ENCODE peak calls at places on chromosomes 7 and 10, in six cellular contexts. One of them, this sample, is unnamed.

GRCh38 chr7:69633122-69633892 is 35.0 kb downstream of the AUTS2 start:
- DNase-seq in tibial nerve: no peak
- DNase-seq in skeletal muscle cell: peak
- DNase-seq in neural progenitor cell: no peak
- DNase-seq in ovary: no peak
- DNase-seq in HepG2: no peak
- DNase-seq in this sample: no peak

GRCh38 chr7:157685430-157686284 is 348.9 kb downstream of the DNAJB6 start:
- DNase-seq in tibial nerve: peak
- DNase-seq in skeletal muscle cell: no peak
- DNase-seq in neural progenitor cell: peak
- DNase-seq in ovary: no peak
- DNase-seq in HepG2: no peak
- DNase-seq in this sample: peak

GRCh38 chr7:50092579-50093411 is at the start of gene ZPBP:
- DNase-seq in tibial nerve: no peak
- DNase-seq in skeletal muscle cell: no peak
- DNase-seq in neural progenitor cell: peak
- DNase-seq in ovary: no peak
- DNase-seq in HepG2: peak
- DNase-seq in this sample: no peak

GRCh38 chr10:79104264-79104954 is 35.6 kb downstream of the ZMIZ1 start:
- DNase-seq in tibial nerve: peak
- DNase-seq in skeletal muscle cell: no peak
- DNase-seq in neural progenitor cell: no peak
- DNase-seq in ovary: peak
- DNase-seq in HepG2: no peak
- DNase-seq in this sample: no peak

GRCh38 chr7:43700059-43700501 is 29.2 kb downstream of the COA1 start:
- DNase-seq in tibial nerve: no peak
- DNase-seq in skeletal muscle cell: peak
- DNase-seq in neural progenitor cell: peak
- DNase-seq in ovary: no peak
- DNase-seq in HepG2: peak
- DNase-seq in this sample: no peak

GRCh38 chr7:39252916-39253315 is 275.2 kb downstream of the POU6F2 start:
- DNase-seq in tibial nerve: no peak
- DNase-seq in skeletal muscle cell: no peak
- DNase-seq in neural progenitor cell: peak
- DNase-seq in ovary: no peak
- DNase-seq in HepG2: no peak
- DNase-seq in this sample: no peak

GRCh38 chr10:56012146-56012545 is 348.9 kb downstream of the ZWINT start:
- DNase-seq in tibial nerve: no peak
- DNase-seq in skeletal muscle cell: no peak
- DNase-seq in neural progenitor cell: no peak
- DNase-seq in ovary: no peak
- DNase-seq in HepG2: no peak
- DNase-seq in this sample: no peak

GRCh38 chr10:126021833-126022500 is 125.6 kb downstream of the FANK1 start:
- DNase-seq in tibial nerve: no peak
- DNase-seq in skeletal muscle cell: no peak
- DNase-seq in neural progenitor cell: no peak
- DNase-seq in ovary: no peak
- DNase-seq in HepG2: no peak
- DNase-seq in this sample: peak

GRCh38 chr10:50381637-50382036 is 130.3 kb upstream of the ASAH2 start:
- DNase-seq in tibial nerve: no peak
- DNase-seq in skeletal muscle cell: no peak
- DNase-seq in neural progenitor cell: no peak
- DNase-seq in ovary: no peak
- DNase-seq in HepG2: no peak
- DNase-seq in this sample: no peak

GRCh38 chr7:20213378-20213777 is 3.8 kb downstream of the MACC1 start:
- DNase-seq in tibial nerve: no peak
- DNase-seq in skeletal muscle cell: no peak
- DNase-seq in neural progenitor cell: no peak
- DNase-seq in ovary: no peak
- DNase-seq in HepG2: no peak
- DNase-seq in this sample: no peak

GRCh38 chr7:20217193-20217948 is at the start of gene MACC1:
- DNase-seq in tibial nerve: no peak
- DNase-seq in skeletal muscle cell: no peak
- DNase-seq in neural progenitor cell: peak
- DNase-seq in ovary: no peak
- DNase-seq in HepG2: no peak
- DNase-seq in this sample: no peak

GRCh38 chr7:20216637-20217036 is 547 bp downstream of the MACC1 start:
- DNase-seq in tibial nerve: no peak
- DNase-seq in skeletal muscle cell: no peak
- DNase-seq in neural progenitor cell: no peak
- DNase-seq in ovary: no peak
- DNase-seq in HepG2: no peak
- DNase-seq in this sample: no peak

GRCh38 chr7:20214132-20214531 is 3.1 kb downstream of the MACC1 start:
- DNase-seq in tibial nerve: no peak
- DNase-seq in skeletal muscle cell: no peak
- DNase-seq in neural progenitor cell: no peak
- DNase-seq in ovary: no peak
- DNase-seq in HepG2: no peak
- DNase-seq in this sample: no peak

DNA sequence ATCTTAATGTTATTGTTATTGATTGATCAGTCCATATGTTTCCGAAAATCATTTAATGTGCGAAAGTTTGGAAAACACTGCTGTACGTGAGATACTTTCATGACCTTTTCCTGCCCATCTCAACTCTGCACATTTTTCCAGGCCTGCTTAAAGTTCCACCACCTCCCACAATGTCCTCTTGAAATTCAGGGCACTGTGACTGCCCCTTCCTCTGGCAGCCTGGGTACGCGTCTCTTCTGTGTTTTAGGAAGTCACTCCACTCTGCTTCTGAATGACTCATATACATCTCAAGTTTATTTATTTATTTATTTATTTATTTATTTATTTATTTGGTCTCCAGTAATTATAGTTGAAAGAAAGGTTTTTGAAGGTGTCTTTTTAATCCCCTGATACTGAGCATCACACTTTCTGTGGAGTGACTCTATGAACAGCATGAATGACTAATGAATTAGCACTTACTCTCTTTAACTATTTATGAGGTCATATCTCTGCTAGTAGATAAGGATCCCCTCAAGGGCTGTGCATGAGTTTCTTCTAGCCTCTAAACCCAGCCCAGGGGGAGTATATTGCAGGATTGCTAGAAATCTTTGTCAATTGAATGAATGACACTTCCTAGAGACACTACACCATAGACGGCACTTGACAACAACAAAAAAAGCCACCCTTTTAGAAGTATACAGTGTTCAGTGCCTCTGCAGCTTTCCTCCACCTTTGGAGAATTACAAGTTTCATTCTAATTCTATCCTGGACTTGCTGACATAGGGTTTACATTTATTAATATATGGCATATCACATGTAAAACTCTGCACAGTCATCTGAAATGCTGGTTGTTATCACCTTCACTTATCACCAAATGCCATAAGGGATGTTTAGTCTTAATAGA is 2.2 kb downstream of the MACC1 start:
- DNase-seq in tibial nerve: no peak
- DNase-seq in skeletal muscle cell: no peak
- DNase-seq in neural progenitor cell: no peak
- DNase-seq in ovary: no peak
- DNase-seq in HepG2: no peak
- DNase-seq in this sample: no peak
- H3K4me3 ChIP-seq in tibial nerve: no peak
- H3K4me3 ChIP-seq in skeletal muscle cell: no peak
- H3K4me3 ChIP-seq in neural progenitor cell: no peak
- H3K4me3 ChIP-seq in ovary: no peak
- H3K4me3 ChIP-seq in HepG2: no peak
- H3K4me3 ChIP-seq in this sample: no peak

GRCh38 chr10:42953684-42954674 is 122.9 kb upstream of the RET start:
- DNase-seq in tibial nerve: no peak
- DNase-seq in skeletal muscle cell: no peak
- DNase-seq in neural progenitor cell: no peak
- DNase-seq in ovary: no peak
- DNase-seq in HepG2: no peak
- DNase-seq in this sample: no peak

GRCh38 chr10:42952931-42953683 is 123.8 kb upstream of the RET start:
- DNase-seq in tibial nerve: no peak
- DNase-seq in skeletal muscle cell: no peak
- DNase-seq in neural progenitor cell: no peak
- DNase-seq in ovary: no peak
- DNase-seq in HepG2: no peak
- DNase-seq in this sample: no peak

GRCh38 chr10:42951486-42952251 is 125.2 kb upstream of the RET start:
- DNase-seq in tibial nerve: no peak
- DNase-seq in skeletal muscle cell: no peak
- DNase-seq in neural progenitor cell: peak
- DNase-seq in ovary: no peak
- DNase-seq in HepG2: no peak
- DNase-seq in this sample: no peak

GRCh38 chr10:42950606-42951485 is 126.0 kb upstream of the RET start:
- DNase-seq in tibial nerve: no peak
- DNase-seq in skeletal muscle cell: no peak
- DNase-seq in neural progenitor cell: no peak
- DNase-seq in ovary: no peak
- DNase-seq in HepG2: no peak
- DNase-seq in this sample: no peak

DNA sequence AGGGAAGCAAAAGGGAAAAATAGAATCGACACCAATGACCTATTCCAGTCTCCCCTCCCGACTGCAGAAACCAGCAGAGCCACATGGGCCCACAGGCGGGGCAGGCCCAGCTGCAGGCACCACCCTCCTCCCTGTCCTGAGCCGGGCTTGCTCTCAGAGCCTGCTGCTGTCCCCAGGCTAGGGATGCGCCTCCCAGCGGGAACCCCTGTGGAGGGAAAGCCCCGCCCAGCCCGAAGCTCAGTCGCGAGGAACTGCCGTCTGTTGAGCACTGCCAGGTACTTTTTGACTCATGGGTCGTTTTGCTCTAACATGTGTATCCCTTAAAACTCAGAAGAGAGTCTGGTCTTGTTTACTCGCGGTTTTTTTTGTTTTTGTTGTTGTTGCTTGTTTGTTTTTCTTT is 124.5 kb upstream of the RET start:
- DNase-seq in tibial nerve: no peak
- DNase-seq in skeletal muscle cell: no peak
- DNase-seq in neural progenitor cell: peak
- DNase-seq in ovary: no peak
- DNase-seq in HepG2: peak
- DNase-seq in this sample: peak
- H3K4me3 ChIP-seq in tibial nerve: no peak
- H3K4me3 ChIP-seq in skeletal muscle cell: no peak
- H3K4me3 ChIP-seq in neural progenitor cell: peak
- H3K4me3 ChIP-seq in ovary: no peak
- H3K4me3 ChIP-seq in HepG2: no peak
- H3K4me3 ChIP-seq in this sample: no peak

GRCh38 chr7:81503321-81503720 is 266.5 kb downstream of the HGF start:
- DNase-seq in tibial nerve: no peak
- DNase-seq in skeletal muscle cell: no peak
- DNase-seq in neural progenitor cell: no peak
- DNase-seq in ovary: no peak
- DNase-seq in HepG2: no peak
- DNase-seq in this sample: no peak

GRCh38 chr7:81499262-81500116 is 270.4 kb downstream of the HGF start:
- DNase-seq in tibial nerve: no peak
- DNase-seq in skeletal muscle cell: peak
- DNase-seq in neural progenitor cell: peak
- DNase-seq in ovary: no peak
- DNase-seq in HepG2: peak
- DNase-seq in this sample: no peak

GRCh38 chr7:81500631-81501030 is 269.2 kb downstream of the HGF start:
- DNase-seq in tibial nerve: no peak
- DNase-seq in skeletal muscle cell: no peak
- DNase-seq in neural progenitor cell: no peak
- DNase-seq in ovary: no peak
- DNase-seq in HepG2: no peak
- DNase-seq in this sample: no peak

GRCh38 chr7:81503771-81504170 is 266.1 kb downstream of the HGF start:
- DNase-seq in tibial nerve: no peak
- DNase-seq in skeletal muscle cell: no peak
- DNase-seq in neural progenitor cell: no peak
- DNase-seq in ovary: no peak
- DNase-seq in HepG2: no peak
- DNase-seq in this sample: no peak

GRCh38 chr7:81501220-81501619 is 268.6 kb downstream of the HGF start:
- DNase-seq in tibial nerve: no peak
- DNase-seq in skeletal muscle cell: peak
- DNase-seq in neural progenitor cell: no peak
- DNase-seq in ovary: no peak
- DNase-seq in HepG2: no peak
- DNase-seq in this sample: no peak
- H3K4me3 ChIP-seq in tibial nerve: no peak
- H3K4me3 ChIP-seq in skeletal muscle cell: no peak
- H3K4me3 ChIP-seq in neural progenitor cell: no peak
- H3K4me3 ChIP-seq in ovary: no peak
- H3K4me3 ChIP-seq in HepG2: no peak
- H3K4me3 ChIP-seq in this sample: no peak

DNA sequence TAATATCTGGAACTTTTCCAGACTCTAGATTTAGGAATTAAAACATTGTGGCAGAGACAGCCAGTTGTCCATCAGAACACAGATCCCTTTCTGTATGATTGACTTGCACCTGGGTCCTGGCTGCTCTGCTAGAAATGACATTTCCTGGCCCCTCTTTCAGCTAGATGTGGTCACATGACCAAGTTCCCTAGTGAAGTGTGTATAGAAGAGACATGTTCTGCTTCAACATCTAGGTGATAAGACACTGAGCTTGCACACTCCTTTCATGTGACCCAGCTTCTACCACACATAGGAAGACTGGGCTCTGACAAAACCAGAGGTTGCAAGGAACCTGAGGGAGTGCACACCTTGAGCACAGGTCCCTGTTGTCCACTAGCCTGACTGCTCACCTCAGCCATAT is 22.8 kb upstream of the DYNC1I1 start:
- DNase-seq in tibial nerve: no peak
- DNase-seq in skeletal muscle cell: no peak
- DNase-seq in neural progenitor cell: no peak
- DNase-seq in ovary: no peak
- DNase-seq in HepG2: no peak
- DNase-seq in this sample: no peak
- H3K4me3 ChIP-seq in tibial nerve: no peak
- H3K4me3 ChIP-seq in skeletal muscle cell: no peak
- H3K4me3 ChIP-seq in neural progenitor cell: no peak
- H3K4me3 ChIP-seq in ovary: no peak
- H3K4me3 ChIP-seq in HepG2: no peak
- H3K4me3 ChIP-seq in this sample: no peak

GRCh38 chr10:21110358-21110757 is 213.2 kb upstream of the NEBL start:
- DNase-seq in tibial nerve: no peak
- DNase-seq in skeletal muscle cell: no peak
- DNase-seq in neural progenitor cell: no peak
- DNase-seq in ovary: no peak
- DNase-seq in HepG2: no peak
- DNase-seq in this sample: no peak
- H3K4me3 ChIP-seq in tibial nerve: no peak
- H3K4me3 ChIP-seq in skeletal muscle cell: no peak
- H3K4me3 ChIP-seq in neural progenitor cell: no peak
- H3K4me3 ChIP-seq in ovary: no peak
- H3K4me3 ChIP-seq in HepG2: no peak
- H3K4me3 ChIP-seq in this sample: no peak